ENCODE peak calls at places on chromosomes 12 and 14, in nine cellular contexts. H is AG04450; S is dorsolateral prefrontal cortex; T is activated naive CD8-positive, alpha-beta T cell treated with anti-CD3 and anti-CD28 coated beads, Interleukin-2, amount 50 U/mL, for 16 hours; C is kidney glomerular epithelial cell; I is choroid plexus epithelial cell; J is kidney; W is mammary epithelial cell; E is KBM-7. F is an unnamed sample.

GRCh38 chr12:64610660-64611429 is 550 bp downstream of the RASSF3 start:
- DNase-seq in C (no peak), W (peak), S (peak), E (peak), H (no peak), I (peak), T (peak), J (peak), F (peak)

GRCh38 chr14:54676822-54677708 is 110.1 kb downstream of the SAMD4A start:
- DNase-seq in J (no peak), W (peak), H (peak), S (no peak), C (peak), T (no peak), E (peak), I (peak), F (no peak)

GRCh38 chr12:103102225-103102744 is 144.8 kb downstream of the ASCL1 start:
- DNase-seq in H (no peak), E (no peak), W (no peak), J (no peak), C (no peak), I (no peak), S (no peak), T (no peak), F (peak)

GRCh38 chr12:1443421-1444141 is 150.8 kb downstream of the FBXL14 start:
- DNase-seq in W (peak), E (no peak), I (peak), T (no peak), H (peak), J (no peak), C (peak), S (no peak), F (no peak)

GRCh38 chr12:117045998-117046374 is 53.2 kb downstream of the TESC start:
- DNase-seq in J (no peak), I (no peak), T (no peak), E (peak), H (no peak), C (no peak), S (no peak), W (no peak), F (peak)

GRCh38 chr12:80472912-80473500 is 29.0 kb downstream of the PTPRQ start:
- DNase-seq in H (peak), I (peak), W (peak), J (no peak), T (no peak), E (peak), S (no peak), C (peak), F (peak)

GRCh38 chr14:77033622-77034521 is 5.4 kb upstream of the IRF2BPL start:
- DNase-seq in S (peak), H (peak), C (peak), I (peak), E (peak), T (no peak), W (peak), J (peak), F (peak)

GRCh38 chr14:105311838-105312237 is 2.7 kb upstream of the PACS2 start:
- DNase-seq in J (no peak), S (no peak), W (no peak), C (no peak), H (no peak), I (no peak), T (no peak), E (no peak), F (no peak)

GRCh38 chr12:13093191-13093849 is 10.1 kb downstream of the GSG1 start:
- DNase-seq in W (no peak), T (no peak), J (no peak), I (no peak), S (no peak), E (no peak), C (peak), H (no peak), F (no peak)

GRCh38 chr12:123151679-123152454 is 977 bp upstream of the PITPNM2 start:
- DNase-seq in E (peak), I (no peak), J (peak), T (no peak), C (no peak), W (no peak), H (no peak), S (no peak), F (no peak)

GRCh38 chr14:63493246-63493645 is 49.9 kb downstream of the PPP2R5E start:
- DNase-seq in J (no peak), E (peak), T (no peak), W (peak), I (peak), C (no peak), S (no peak), H (no peak), F (no peak)

GRCh38 chr12:120229071-120229582 is 28.2 kb upstream of the RPLP0 start:
- DNase-seq in H (no peak), E (peak), S (no peak), T (no peak), C (peak), J (no peak), W (peak), I (peak), F (peak)

GRCh38 chr12:19744760-19745218 is 305.5 kb downstream of the AEBP2 start:
- DNase-seq in H (peak), E (no peak), J (no peak), I (peak), T (no peak), C (no peak), S (no peak), W (no peak), F (no peak)